ENCODE peak calls at places on chromosomes 2 and 18, in four cellular contexts. N is H1, T is SK-N-SH, H is HepG2. F is an unnamed sample.

GRCh38 chr2:45707034-45707433 is 55.6 kb downstream of the PRKCE start:
- DNase-seq in N (no peak), T (no peak), H (no peak), F (no peak)

GRCh38 chr18:46046126-46046525 is 25.9 kb downstream of the PSTPIP2 start:
- DNase-seq in N (no peak), T (no peak), H (no peak), F (no peak)

GRCh38 chr2:182866461-182867369 is at the start of gene FRZB:
- DNase-seq in N (peak; percentile 17), T (peak; percentile 84), H (peak; percentile 28), F (peak; percentile 26)

GRCh38 chr2:38898256-38898655 is 8.6 kb downstream of the ARHGEF33 start:
- DNase-seq in N (no peak), T (no peak), H (no peak), F (no peak)

GRCh38 chr18:76959605-76960004 is 137.2 kb downstream of the ZNF236 start:
- DNase-seq in N (no peak), T (no peak), H (no peak), F (no peak)

GRCh38 chr2:199273043-199273647 is 184.6 kb downstream of the SATB2 start:
- DNase-seq in N (no peak), T (no peak), H (no peak), F (no peak)

GRCh38 chr2:146489386-146489785 is 1355.4 kb upstream of the ACVR2A start:
- DNase-seq in N (no peak), T (no peak), H (no peak), F (no peak)

GRCh38 chr18:59432796-59433195 is 73.7 kb upstream of the LMAN1 start:
- DNase-seq in N (no peak), T (no peak), H (no peak), F (no peak)

GRCh38 chr2:113225505-113226259 is 51.9 kb downstream of the PSD4 start:
- DNase-seq in N (no peak), T (peak; percentile 57), H (no peak), F (no peak)

GRCh38 chr2:171578156-171578803 is 56.0 kb downstream of the CYBRD1 start:
- DNase-seq in N (no peak), T (no peak), H (no peak), F (no peak)

GRCh38 chr2:191840916-191841315 is 6.0 kb downstream of the CAVIN2 start:
- DNase-seq in N (no peak), T (no peak), H (no peak), F (no peak)

GRCh38 chr2:153072077-153072476 is 353.7 kb downstream of the ARL6IP6 start:
- DNase-seq in N (no peak), T (no peak), H (no peak), F (no peak)

GRCh38 chr18:63366270-63366990 is 576 bp downstream of the KDSR start:
- DNase-seq in N (peak; percentile 34), T (peak; percentile 76), H (peak; percentile 64), F (peak; percentile 57)

GRCh38 chr2:30257266-30258214 is 26.2 kb downstream of the LBH start:
- DNase-seq in N (no peak), T (no peak), H (no peak), F (no peak)

GRCh38 chr2:121080013-121080772 is 204.8 kb downstream of the TFCP2L1 start:
- DNase-seq in N (no peak), T (peak; percentile 85), H (peak; percentile 61), F (peak; percentile 52)

GRCh38 chr2:75146221-75146902 is 53.0 kb downstream of the TACR1 start:
- DNase-seq in N (no peak), T (no peak), H (no peak), F (no peak)

GRCh38 chr2:33350632-33351031 is 125.8 kb upstream of the RASGRP3 start:
- DNase-seq in N (no peak), T (no peak), H (no peak), F (no peak)
- TF ChIP-seq JUND in N (no peak), T (no peak), H (no peak), F (no peak)

DNA sequence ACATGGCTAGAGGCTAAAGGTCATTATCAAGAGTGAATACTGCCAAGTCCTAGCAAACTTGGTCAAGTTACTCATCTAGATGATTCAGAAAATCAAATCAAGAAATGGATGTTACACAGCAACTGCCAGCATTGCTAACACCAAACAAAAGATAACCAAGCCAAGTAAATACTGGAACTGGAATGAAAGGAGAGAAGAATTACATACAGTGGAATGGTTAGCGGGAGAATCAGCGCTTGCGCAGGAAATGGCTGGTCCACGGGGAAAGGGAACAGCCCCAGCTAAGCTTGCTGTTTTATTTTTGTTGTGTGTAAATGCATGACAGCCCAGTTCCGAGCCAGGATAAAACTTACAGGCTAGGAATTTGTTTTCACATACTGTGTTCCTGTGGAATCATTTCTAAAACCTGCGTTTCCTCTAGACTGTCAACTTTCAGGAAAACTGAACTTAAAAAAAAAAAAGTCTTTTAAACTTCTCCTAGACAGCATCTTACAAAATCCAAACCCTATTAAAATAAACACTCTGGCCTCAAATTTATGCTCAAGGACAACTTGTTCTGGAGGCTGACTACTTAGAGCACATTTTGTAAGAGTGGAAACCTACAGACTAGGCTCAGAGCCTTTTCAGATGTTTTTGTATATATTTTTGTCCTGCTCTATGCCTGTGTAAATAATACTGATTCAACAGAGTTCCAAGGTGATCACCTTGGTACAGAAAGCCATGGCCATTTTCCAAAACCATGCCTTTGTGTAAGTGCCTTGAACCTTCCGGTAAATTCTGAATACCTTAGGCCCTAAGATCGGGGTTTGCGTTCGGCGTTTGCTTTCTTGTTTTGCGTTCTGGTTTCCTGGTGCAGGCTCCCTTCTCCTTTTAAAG is 30.7 kb upstream of the TXNDC2 start:
- DNase-seq in N (no peak), T (no peak), H (peak; percentile 81), F (no peak)
- TF ChIP-seq JUND in N (no peak), T (no peak), H (no peak), F (no peak)

GRCh38 chr2:40823465-40823864 is 371.6 kb upstream of the SLC8A1 start:
- DNase-seq in N (no peak), T (no peak), H (no peak), F (no peak)
- TF ChIP-seq JUND in N (no peak), T (no peak), H (no peak), F (no peak)

GRCh38 chr2:8193686-8194615 is 487.9 kb upstream of the ID2 start:
- DNase-seq in N (peak; percentile 9), T (no peak), H (no peak), F (no peak)
- TF ChIP-seq JUND in N (no peak), T (no peak), H (no peak), F (no peak)

GRCh38 chr2:149653831-149654445 is 66.4 kb upstream of the MMADHC start:
- DNase-seq in N (no peak), T (no peak), H (no peak), F (no peak)
- TF ChIP-seq JUND in N (no peak), T (no peak), H (no peak), F (no peak)

GRCh38 chr18:58362027-58362575 is 266.8 kb downstream of the ALPK2 start:
- DNase-seq in N (no peak), T (no peak), H (no peak), F (no peak)
- TF ChIP-seq JUND in N (no peak), T (peak; percentile 22), H (no peak), F (no peak)

GRCh38 chr2:156199588-156199987 is 132.9 kb downstream of the NR4A2 start:
- DNase-seq in N (no peak), T (no peak), H (no peak), F (no peak)
- TF ChIP-seq JUND in N (no peak), T (no peak), H (no peak), F (no peak)

GRCh38 chr2:9210030-9210429 is 3.4 kb downstream of the ASAP2 start:
- DNase-seq in N (no peak), T (no peak), H (peak; percentile 63), F (no peak)
- TF ChIP-seq JUND in N (no peak), T (no peak), H (no peak), F (no peak)

GRCh38 chr18:7117390-7118355 is at the start of gene LAMA1:
- DNase-seq in N (peak; percentile 31), T (peak; percentile 89), H (no peak), F (no peak)
- TF ChIP-seq JUND in N (no peak), T (no peak), H (no peak), F (no peak)